ENCODE peak calls at places on chromosomes 2 and 18, in six cellular contexts. One of them, this sample, is unnamed.

GRCh38 chr18:50877545-50878265 is 1.2 kb upstream of the ME2 start:
- DNase-seq in NAMALWA: no peak
- DNase-seq in A172: no peak
- DNase-seq in sciatic nerve: no peak
- DNase-seq in pons: no peak
- DNase-seq in IMR-90: no peak
- DNase-seq in this sample: no peak

GRCh38 chr2:64019083-64019974 is at the start of gene VPS54:
- DNase-seq in NAMALWA: peak
- DNase-seq in A172: peak
- DNase-seq in sciatic nerve: peak
- DNase-seq in pons: peak
- DNase-seq in IMR-90: peak
- DNase-seq in this sample: peak

GRCh38 chr2:54572636-54573531 is 116.8 kb downstream of the SPTBN1 start:
- DNase-seq in NAMALWA: no peak
- DNase-seq in A172: peak
- DNase-seq in sciatic nerve: no peak
- DNase-seq in pons: no peak
- DNase-seq in IMR-90: peak
- DNase-seq in this sample: no peak

GRCh38 chr2:47269316-47270232 is 114.5 kb upstream of the STPG4 start:
- DNase-seq in NAMALWA: no peak
- DNase-seq in A172: peak
- DNase-seq in sciatic nerve: no peak
- DNase-seq in pons: peak
- DNase-seq in IMR-90: peak
- DNase-seq in this sample: no peak

GRCh38 chr2:225164406-225165048 is 122.3 kb upstream of the DOCK10 start:
- DNase-seq in NAMALWA: no peak
- DNase-seq in A172: no peak
- DNase-seq in sciatic nerve: no peak
- DNase-seq in pons: peak
- DNase-seq in IMR-90: no peak
- DNase-seq in this sample: no peak

GRCh38 chr2:199932312-199932855 is 21.3 kb downstream of the C2orf69 start:
- DNase-seq in NAMALWA: no peak
- DNase-seq in A172: peak
- DNase-seq in sciatic nerve: no peak
- DNase-seq in pons: peak
- DNase-seq in IMR-90: no peak
- DNase-seq in this sample: peak

GRCh38 chr2:38245114-38245641 is 131.9 kb downstream of the ATL2 start:
- DNase-seq in NAMALWA: peak
- DNase-seq in A172: peak
- DNase-seq in sciatic nerve: no peak
- DNase-seq in pons: no peak
- DNase-seq in IMR-90: peak
- DNase-seq in this sample: no peak

GRCh38 chr18:30485078-30485477 is 557.5 kb downstream of the DSC3 start:
- DNase-seq in NAMALWA: no peak
- DNase-seq in A172: no peak
- DNase-seq in sciatic nerve: no peak
- DNase-seq in pons: no peak
- DNase-seq in IMR-90: no peak
- DNase-seq in this sample: no peak

GRCh38 chr18:76394780-76395476 is 100.1 kb downstream of the ZNF516 start:
- DNase-seq in NAMALWA: no peak
- DNase-seq in A172: no peak
- DNase-seq in sciatic nerve: peak
- DNase-seq in pons: no peak
- DNase-seq in IMR-90: peak
- DNase-seq in this sample: no peak

GRCh38 chr18:7760967-7761946 is 194.1 kb downstream of the PTPRM start:
- DNase-seq in NAMALWA: no peak
- DNase-seq in A172: no peak
- DNase-seq in sciatic nerve: no peak
- DNase-seq in pons: no peak
- DNase-seq in IMR-90: peak
- DNase-seq in this sample: no peak

GRCh38 chr18:57983472-57983871 is 60.6 kb upstream of the NEDD4L start:
- DNase-seq in NAMALWA: no peak
- DNase-seq in A172: no peak
- DNase-seq in sciatic nerve: no peak
- DNase-seq in pons: no peak
- DNase-seq in IMR-90: no peak
- DNase-seq in this sample: no peak

GRCh38 chr2:101625387-101625786 is 72.1 kb upstream of the MAP4K4 start:
- DNase-seq in NAMALWA: no peak
- DNase-seq in A172: no peak
- DNase-seq in sciatic nerve: no peak
- DNase-seq in pons: no peak
- DNase-seq in IMR-90: peak
- DNase-seq in this sample: no peak

GRCh38 chr2:168592181-168592831 is 136.2 kb downstream of the CERS6 start:
- DNase-seq in NAMALWA: no peak
- DNase-seq in A172: no peak
- DNase-seq in sciatic nerve: no peak
- DNase-seq in pons: no peak
- DNase-seq in IMR-90: no peak
- DNase-seq in this sample: no peak

GRCh38 chr2:71155846-71156245 is 25.4 kb downstream of the MPHOSPH10 start:
- DNase-seq in NAMALWA: no peak
- DNase-seq in A172: no peak
- DNase-seq in sciatic nerve: no peak
- DNase-seq in pons: no peak
- DNase-seq in IMR-90: no peak
- DNase-seq in this sample: no peak

GRCh38 chr2:238763471-238763995 is 84.4 kb upstream of the TWIST2 start:
- DNase-seq in NAMALWA: no peak
- DNase-seq in A172: no peak
- DNase-seq in sciatic nerve: no peak
- DNase-seq in pons: no peak
- DNase-seq in IMR-90: no peak
- DNase-seq in this sample: no peak

GRCh38 chr2:80496770-80497169 is 192.2 kb upstream of the LRRTM1 start:
- DNase-seq in NAMALWA: no peak
- DNase-seq in A172: peak
- DNase-seq in sciatic nerve: no peak
- DNase-seq in pons: no peak
- DNase-seq in IMR-90: peak
- DNase-seq in this sample: peak

GRCh38 chr18:332007-332406 is 64.2 kb upstream of the THOC1 start:
- DNase-seq in NAMALWA: no peak
- DNase-seq in A172: no peak
- DNase-seq in sciatic nerve: no peak
- DNase-seq in pons: no peak
- DNase-seq in IMR-90: no peak
- DNase-seq in this sample: no peak

This sample was measured in putamen.